ENCODE peak calls at places on chromosomes 16 and 17, in four cellular contexts. H is aorta; S is body of pancreas; D is naive thymus-derived CD4-positive, alpha-beta T cell. G is an unnamed sample.
A peak's percentile ranks its signal among the peaks of the same experiment; 100 is the strongest.

GRCh38 chr17:59375858-59376257 is 44.4 kb downstream of the YPEL2 start:
- DNase-seq in S (no peak), D (no peak), H (no peak), G (no peak)

GRCh38 chr16:50165473-50165872 is 12.4 kb downstream of the TENT4B start:
- DNase-seq in H (no peak), D (no peak), S (no peak), G (no peak)

GRCh38 chr17:44910231-44911106 is 4.8 kb downstream of the GFAP start:
- DNase-seq in S (no peak), H (peak; percentile 24), D (no peak), G (no peak)

GRCh38 chr16:1492923-1493745 is at the start of gene TELO2:
- DNase-seq in D (peak; percentile 96), S (peak; percentile 84), H (peak; percentile 95), G (peak; percentile 93)

GRCh38 chr16:66469932-66470546 is 42.9 kb downstream of the BEAN1 start:
- DNase-seq in H (no peak), D (no peak), S (no peak), G (no peak)

GRCh38 chr17:76034433-76035185 is 7.5 kb upstream of the EVPL start:
- DNase-seq in D (no peak), S (no peak), H (no peak), G (no peak)

GRCh38 chr17:83186226-83186625 is 106.8 kb downstream of the METRNL start:
- DNase-seq in D (peak; percentile 18), S (peak; percentile 6), H (peak; percentile 65), G (no peak)

GRCh38 chr17:82237746-82238561 is 9.1 kb downstream of the SLC16A3 start:
- DNase-seq in S (no peak), H (peak; percentile 77), D (no peak), G (no peak)

GRCh38 chr17:74130276-74130675 is 73.2 kb upstream of the RPL38 start:
- DNase-seq in H (no peak), S (no peak), D (no peak), G (no peak)

GRCh38 chr17:71519285-71519684 is 601.5 kb upstream of the SOX9 start:
- DNase-seq in H (no peak), D (no peak), S (no peak), G (no peak)

GRCh38 chr17:78883090-78883532 is 19.9 kb downstream of the CEP295NL start:
- DNase-seq in D (no peak), H (peak; percentile 93), S (no peak), G (no peak)

DNA sequence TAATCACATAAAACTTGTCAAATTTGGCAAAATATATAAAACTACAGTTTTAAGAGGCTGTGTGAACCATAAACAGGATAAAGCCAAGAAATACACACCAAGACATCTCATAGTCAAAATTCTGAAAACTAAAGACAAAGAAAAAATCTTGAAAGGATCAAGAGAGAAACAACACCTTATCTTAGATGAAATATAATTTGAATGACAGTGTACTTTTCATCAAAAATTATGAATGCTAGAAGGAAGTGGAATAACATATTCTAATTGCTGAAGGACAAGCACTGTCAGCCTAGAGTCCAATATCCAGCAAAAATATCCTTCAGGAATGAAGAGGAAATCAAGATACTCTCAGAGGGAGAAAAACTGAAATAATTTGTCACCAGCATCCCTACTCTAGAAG is 37.2 kb downstream of the PIK3R5 start:
- DNase-seq in S (no peak), H (no peak), D (no peak), G (no peak)
- H3K9me3 ChIP-seq in S (no peaks in the 10 kb centered on the region), H (peaks cover 10% of the 10 kb centered on the region), D (peaks cover 3% of the 10 kb centered on the region), G (peaks cover 8% of the 10 kb centered on the region)

GRCh38 chr16:54353097-54353496 is 66.5 kb upstream of the IRX3 start:
- DNase-seq in S (no peak), D (no peak), H (no peak), G (no peak)
- H3K9me3 ChIP-seq in S (no peaks in the 10 kb centered on the region), D (no peaks in the 10 kb centered on the region), H (peaks cover 1% of the 10 kb centered on the region), G (no peaks in the 10 kb centered on the region)

DNA sequence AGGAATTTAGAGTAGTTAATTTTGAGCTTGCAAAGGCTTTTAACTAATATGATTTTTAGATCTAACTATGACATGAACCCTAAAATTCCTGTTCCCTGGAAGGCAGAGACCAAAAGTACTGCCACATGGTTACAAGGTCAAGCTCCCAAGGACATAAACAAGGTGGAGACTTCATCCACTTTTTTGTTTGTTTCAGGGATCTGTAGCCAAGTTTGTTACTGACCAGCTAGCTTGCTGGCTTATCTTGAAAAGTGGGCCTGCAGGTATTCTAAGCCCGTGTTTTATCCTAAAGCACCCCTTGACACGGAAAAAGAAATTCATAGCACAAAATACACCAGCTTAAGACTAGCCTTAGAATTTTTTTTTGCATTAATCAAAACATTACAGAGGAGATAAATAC is 188.4 kb downstream of the SPECC1 start:
- DNase-seq in S (no peak), H (no peak), D (no peak), G (no peak)
- H3K9me3 ChIP-seq in S (no peaks in the 10 kb centered on the region), H (no peaks in the 10 kb centered on the region), D (no peaks in the 10 kb centered on the region), G (no peaks in the 10 kb centered on the region)

GRCh38 chr16:35149550-35149949 is 1690.1 kb downstream of the TP53TG3F start:
- DNase-seq in D (no peak), H (no peak), S (no peak), G (no peak)
- H3K9me3 ChIP-seq in D (no peaks in the 10 kb centered on the region), H (peaks cover 1% of the 10 kb centered on the region), S (no peaks in the 10 kb centered on the region), G (peaks cover 11% of the 10 kb centered on the region)

GRCh38 chr16:35559911-35560636 is 2100.7 kb downstream of the TP53TG3F start:
- DNase-seq in D (no peak), S (no peak), H (no peak), G (no peak)
- H3K9me3 ChIP-seq in D (no peaks in the 10 kb centered on the region), S (no peaks in the 10 kb centered on the region), H (peaks cover 6% of the 10 kb centered on the region), G (peaks cover 11% of the 10 kb centered on the region)

GRCh38 chr16:15573274-15573895 is 69.6 kb downstream of the MARF1 start:
- DNase-seq in S (no peak), D (no peak), H (no peak), G (no peak)

GRCh38 chr16:15572329-15573001 is 70.5 kb downstream of the MARF1 start:
- DNase-seq in S (no peak), H (no peak), D (no peak), G (no peak)

GRCh38 chr16:15575293-15576049 is 67.5 kb downstream of the MARF1 start:
- DNase-seq in D (no peak), H (no peak), S (no peak), G (no peak)

GRCh38 chr16:15576960-15577958 is 65.7 kb downstream of the MARF1 start:
- DNase-seq in H (no peak), D (no peak), S (no peak), G (no peak)

GRCh38 chr16:15574614-15574948 is 68.4 kb downstream of the MARF1 start:
- DNase-seq in S (no peak), H (no peak), D (no peak), G (no peak)
- H3K9me3 ChIP-seq in S (no peaks in the 10 kb centered on the region), H (no peaks in the 10 kb centered on the region), D (no peaks in the 10 kb centered on the region), G (no peaks in the 10 kb centered on the region)